ENCODE peak calls at places on chromosomes 7 and 10, in six cellular contexts. B is Peyer's patch, R is choroid plexus epithelial cell, Q is upper lobe of right lung, P is endothelial cell, C is PC-9. A is an unnamed sample.

GRCh38 chr7:157664866-157665633 is 328.2 kb downstream of the DNAJB6 start:
- DNase-seq in B (peak), R (no peak), Q (no peak), P (no peak), C (no peak), A (no peak)

GRCh38 chr10:118783776-118784542 is 29.2 kb upstream of the CACUL1 start:
- DNase-seq in B (no peak), R (no peak), Q (no peak), P (no peak), C (no peak), A (no peak)

GRCh38 chr7:46229409-46229808 is 308.3 kb upstream of the IGFBP3 start:
- DNase-seq in B (no peak), R (peak), Q (no peak), P (no peak), C (no peak), A (no peak)

GRCh38 chr7:148982596-148983219 is 45.6 kb downstream of the PDIA4 start:
- DNase-seq in B (peak), R (peak), Q (no peak), P (no peak), C (no peak), A (no peak)

GRCh38 chr10:17430647-17431355 is 23.6 kb downstream of the ST8SIA6 start:
- DNase-seq in B (peak), R (peak), Q (peak), P (peak), C (peak), A (peak)

GRCh38 chr7:54831046-54831643 is 72.1 kb upstream of the SEC61G start:
- DNase-seq in B (no peak), R (peak), Q (no peak), P (no peak), C (peak), A (no peak)

GRCh38 chr10:99537381-99538286 is 4.9 kb downstream of the NKX2-3 start:
- DNase-seq in B (no peak), R (no peak), Q (no peak), P (no peak), C (no peak), A (no peak)

GRCh38 chr10:97718659-97719142 is 5.2 kb downstream of the MARVELD1 start:
- DNase-seq in B (peak), R (no peak), Q (peak), P (no peak), C (peak), A (no peak)

GRCh38 chr7:150663802-150664494 is 21.6 kb upstream of the GIMAP2 start:
- DNase-seq in B (no peak), R (no peak), Q (no peak), P (no peak), C (no peak), A (peak)

GRCh38 chr7:155234950-155235789 is 62.5 kb upstream of the INSIG1 start:
- DNase-seq in B (peak), R (no peak), Q (no peak), P (no peak), C (no peak), A (no peak)

GRCh38 chr7:95511716-95512260 is 26.0 kb downstream of the ASB4 start:
- DNase-seq in B (no peak), R (peak), Q (no peak), P (peak), C (peak), A (peak)

GRCh38 chr10:111128331-111129167 is 51.7 kb downstream of the ADRA2A start:
- DNase-seq in B (no peak), R (no peak), Q (no peak), P (no peak), C (no peak), A (no peak)

GRCh38 chr7:150756858-150757257 is 19.6 kb downstream of the GIMAP5 start:
- DNase-seq in B (no peak), R (peak), Q (no peak), P (no peak), C (no peak), A (no peak)

GRCh38 chr10:4183761-4184261 is 398.8 kb upstream of the KLF6 start:
- DNase-seq in B (no peak), R (peak), Q (no peak), P (no peak), C (no peak), A (no peak)

GRCh38 chr7:106022193-106022821 is 59.2 kb downstream of the CDHR3 start:
- DNase-seq in B (no peak), R (peak), Q (no peak), P (no peak), C (no peak), A (peak)

GRCh38 chr10:110918269-110918632 is 729 bp downstream of the BBIP1 start:
- DNase-seq in B (no peak), R (peak), Q (peak), P (no peak), C (peak), A (peak)

GRCh38 chr10:69874464-69874863 is 72.8 kb downstream of the COL13A1 start:
- DNase-seq in B (no peak), R (peak), Q (no peak), P (no peak), C (no peak), A (no peak)
- TF ChIP-seq CTCF in B (no peak), R (peak), Q (no peak), P (no peak), C (no peak), A (no peak)

DNA sequence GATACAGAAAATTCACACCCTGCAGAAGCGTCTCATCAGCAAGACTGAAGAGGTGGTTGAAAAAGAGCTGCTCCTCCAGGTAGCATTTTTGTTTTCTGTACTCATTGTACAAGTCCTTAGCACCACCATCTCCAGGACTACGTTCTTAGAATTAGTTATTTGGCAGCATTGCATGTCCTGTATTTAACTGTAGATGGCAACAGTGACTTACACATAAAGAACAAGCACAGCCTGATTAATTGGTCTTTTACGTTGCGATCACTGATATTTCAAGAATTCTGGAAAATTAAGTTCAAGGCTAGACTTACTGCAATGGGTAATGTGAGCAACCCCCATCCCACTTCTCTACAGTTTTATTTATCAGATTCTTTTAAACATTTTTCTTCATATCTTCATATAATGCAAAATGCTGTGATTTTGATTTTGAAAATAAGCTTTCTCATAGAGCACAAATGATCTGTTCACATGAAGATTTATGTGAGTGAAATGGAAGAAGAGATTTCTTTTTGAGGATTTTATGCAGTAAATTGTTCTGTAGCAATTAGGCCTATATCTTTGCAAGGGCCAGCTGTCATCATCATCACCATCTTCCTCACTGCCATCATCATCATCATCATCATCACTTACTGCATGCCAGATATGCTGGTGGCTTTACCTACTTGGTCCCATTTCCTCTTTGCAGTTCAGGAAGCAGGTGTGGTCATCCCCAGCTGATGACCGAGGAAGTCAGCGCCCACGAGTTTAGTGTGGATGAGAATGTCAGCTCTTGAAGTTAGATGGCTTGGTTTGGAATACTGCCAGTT is 53.3 kb downstream of the CFAP58 start:
- DNase-seq in B (no peak), R (peak), Q (no peak), P (no peak), C (no peak), A (no peak)
- TF ChIP-seq CTCF in B (no peak), R (peak), Q (peak), P (no peak), C (peak), A (peak)

DNA sequence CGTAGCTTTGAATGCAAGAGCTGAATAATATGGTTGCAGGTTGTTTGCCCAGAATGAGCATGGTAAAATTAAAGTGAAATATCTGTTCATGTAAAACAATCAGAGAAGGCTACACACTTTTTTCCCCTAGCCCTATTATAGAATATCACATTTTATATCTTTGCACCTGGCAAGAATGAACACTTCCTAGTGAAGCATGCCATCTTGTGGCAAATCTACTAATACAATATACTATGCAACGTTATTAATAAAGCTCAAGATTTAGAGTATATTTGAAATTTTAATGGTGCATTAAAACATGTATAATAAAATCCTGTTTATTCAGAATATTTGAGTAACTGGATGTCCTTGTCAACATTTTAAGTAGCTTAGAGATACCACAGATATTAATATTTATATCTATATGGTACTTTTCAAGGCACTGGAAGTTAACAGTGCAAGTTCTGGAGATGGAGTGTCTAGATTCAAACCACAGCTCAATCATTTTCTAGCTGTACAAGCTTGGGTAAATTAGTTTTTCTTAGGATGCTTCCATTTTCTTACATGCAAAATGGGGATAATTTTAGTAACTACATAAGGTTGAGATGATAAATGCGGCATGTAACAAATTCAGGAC is 643.1 kb upstream of the SEMA3D start:
- DNase-seq in B (no peak), R (peak), Q (no peak), P (no peak), C (no peak), A (no peak)
- TF ChIP-seq CTCF in B (no peak), R (peak), Q (peak), P (no peak), C (peak), A (no peak)

GRCh38 chr10:84256510-84257342 is 11.9 kb downstream of the RGR start:
- DNase-seq in B (peak), R (peak), Q (peak), P (peak), C (peak), A (peak)
- TF ChIP-seq CTCF in B (no peak), R (peak), Q (peak), P (peak), C (peak), A (peak)

DNA sequence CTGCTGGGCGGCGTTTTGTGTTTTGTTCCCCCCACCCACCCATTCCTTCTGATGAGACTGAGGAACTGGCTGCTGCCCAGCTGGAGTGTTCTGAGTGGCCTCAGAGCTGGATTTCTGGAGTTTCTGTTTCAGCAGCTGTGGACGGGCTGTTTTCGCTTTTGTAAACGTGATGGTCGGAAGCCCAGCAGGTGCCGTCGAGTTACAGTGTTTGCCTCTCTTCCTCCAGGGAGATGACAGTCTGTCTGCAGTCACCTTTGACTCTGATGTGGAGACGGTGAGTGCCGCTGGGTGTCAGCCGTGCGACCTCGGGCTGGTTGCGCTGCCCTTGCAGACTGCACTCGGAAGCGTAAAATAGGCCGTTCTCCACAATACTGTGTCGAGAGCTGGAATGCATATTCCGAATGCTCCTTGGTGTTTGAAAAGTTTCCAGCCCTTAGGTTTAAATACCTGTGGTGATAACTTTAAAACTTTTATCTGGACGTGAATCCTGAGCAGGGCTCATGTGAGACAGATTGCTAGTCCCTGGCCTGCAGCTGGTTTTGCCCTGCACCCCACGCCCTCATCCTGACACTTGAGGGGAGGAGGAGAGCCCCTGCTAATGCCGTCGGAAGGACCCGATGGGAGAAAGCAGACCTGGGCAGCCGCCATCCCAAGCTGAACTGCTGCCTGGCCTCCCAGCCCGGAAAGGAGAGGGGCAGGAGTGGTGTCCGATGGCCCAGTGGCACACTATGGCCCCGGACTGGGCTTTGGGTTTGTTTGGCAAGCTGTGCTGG is 8.3 kb downstream of the IQCE start:
- DNase-seq in B (peak), R (peak), Q (no peak), P (no peak), C (no peak), A (no peak)
- TF ChIP-seq CTCF in B (no peak), R (no peak), Q (no peak), P (no peak), C (no peak), A (no peak)

GRCh38 chr10:120684211-120684610 is 167.0 kb upstream of the WDR11 start:
- DNase-seq in B (no peak), R (no peak), Q (no peak), P (no peak), C (no peak), A (no peak)
- TF ChIP-seq CTCF in B (no peak), R (no peak), Q (no peak), P (no peak), C (no peak), A (no peak)

A was measured in activated CD8-positive, alpha-beta T cell treated with anti-CD3 and anti-CD28 coated beads for 36 hours.